ENCODE peak calls at places on chromosomes 3 and 15, in five cellular contexts. B, I, T, X and H are unnamed samples. For H3K4me1, the result is how much of the 10 kb centered on the place peaks cover.

GRCh38 chr3:134211797-134212196 is 38.9 kb downstream of the RYK start:
- DNase-seq in I (no peak), B (peak), T (no peak), X (no peak), H (no peak)

GRCh38 chr3:106837616-106838015 is 539.6 kb upstream of the CCDC54 start:
- DNase-seq in T (no peak), X (no peak), B (no peak), I (no peak), H (no peak)

GRCh38 chr15:91491131-91491950 is 362.2 kb upstream of the SLCO3A1 start:
- DNase-seq in T (no peak), X (no peak), I (no peak), B (no peak), H (no peak)

GRCh38 chr3:49296781-49297420 is 19.9 kb upstream of the C3orf62 start:
- DNase-seq in B (no peak), T (peak), I (no peak), X (no peak), H (no peak)

GRCh38 chr3:102081587-102082289 is 232.4 kb downstream of the NFKBIZ start:
- DNase-seq in X (no peak), T (no peak), I (no peak), B (no peak), H (no peak)

GRCh38 chr3:123085293-123085949 is 18.6 kb downstream of the PDIA5 start:
- DNase-seq in B (no peak), I (no peak), X (no peak), T (no peak), H (no peak)

GRCh38 chr3:31476209-31476608 is 56.5 kb upstream of the STT3B start:
- DNase-seq in I (no peak), B (no peak), X (no peak), T (no peak), H (no peak)

GRCh38 chr3:66561374-66561773 is 60.6 kb upstream of the LRIG1 start:
- DNase-seq in B (no peak), T (no peak), I (no peak), X (no peak), H (no peak)

GRCh38 chr15:69853572-69853971 is 244.1 kb downstream of the TLE3 start:
- DNase-seq in T (no peak), X (no peak), I (no peak), B (peak), H (no peak)

GRCh38 chr15:28098766-28099554 is at the start of gene OCA2:
- DNase-seq in I (no peak), T (peak), B (peak), X (no peak), H (peak)

GRCh38 chr15:42914728-42915497 is 5.7 kb downstream of the TTBK2 start:
- DNase-seq in X (no peak), T (no peak), I (no peak), B (no peak), H (no peak)

GRCh38 chr3:156814295-156814694 is 11.9 kb upstream of the LEKR1 start:
- DNase-seq in I (no peak), X (no peak), B (peak), T (no peak), H (no peak)

GRCh38 chr3:156806698-156807097 is 19.5 kb upstream of the LEKR1 start:
- DNase-seq in X (no peak), T (no peak), B (no peak), I (no peak), H (no peak)

GRCh38 chr3:156812521-156813335 is 13.4 kb upstream of the LEKR1 start:
- DNase-seq in T (no peak), I (no peak), B (peak), X (no peak), H (no peak)

GRCh38 chr3:156808025-156808424 is 18.1 kb upstream of the LEKR1 start:
- DNase-seq in I (no peak), X (no peak), T (no peak), B (no peak), H (no peak)

DNA sequence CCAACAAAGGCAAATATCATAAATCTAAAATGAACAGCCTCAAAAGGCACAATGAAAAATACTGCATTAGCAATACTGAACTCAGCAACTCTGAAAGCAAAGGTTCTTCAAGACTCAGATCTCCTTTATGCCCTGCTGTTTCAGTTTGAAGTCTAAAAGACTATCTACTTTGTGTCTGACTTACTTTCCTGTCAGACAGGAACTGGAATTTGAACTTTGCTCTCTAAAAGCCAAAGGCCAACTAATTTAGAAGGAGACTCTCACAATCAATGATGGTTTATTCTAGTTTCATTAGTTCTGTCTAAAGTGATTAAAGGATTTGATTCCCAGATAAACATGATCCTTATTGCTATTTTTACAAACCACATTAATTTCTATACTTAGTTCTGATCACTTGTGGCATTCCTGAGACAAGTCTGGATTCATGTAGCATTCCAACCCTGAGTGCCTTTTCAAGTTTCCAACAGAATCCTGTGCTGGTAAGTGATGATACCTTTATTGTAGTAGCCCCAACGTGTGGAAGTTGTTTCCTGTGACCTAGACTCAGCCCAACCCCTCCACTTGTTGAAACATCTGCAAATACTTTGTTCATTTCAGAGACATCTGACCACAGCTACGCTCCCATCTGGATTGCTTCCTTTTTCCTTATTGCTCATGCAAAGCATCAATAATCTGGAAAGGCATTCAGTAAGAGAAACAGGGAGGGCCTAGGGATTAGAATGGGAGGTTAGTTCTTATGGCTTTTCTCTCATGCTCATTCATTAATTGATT is 14.9 kb upstream of the LEKR1 start:
- DNase-seq in I (no peak), B (no peak), T (no peak), X (no peak), H (no peak)
- H3K27ac ChIP-seq in I (peak), B (peak), T (no peak), X (peak), H (no peak)

DNA sequence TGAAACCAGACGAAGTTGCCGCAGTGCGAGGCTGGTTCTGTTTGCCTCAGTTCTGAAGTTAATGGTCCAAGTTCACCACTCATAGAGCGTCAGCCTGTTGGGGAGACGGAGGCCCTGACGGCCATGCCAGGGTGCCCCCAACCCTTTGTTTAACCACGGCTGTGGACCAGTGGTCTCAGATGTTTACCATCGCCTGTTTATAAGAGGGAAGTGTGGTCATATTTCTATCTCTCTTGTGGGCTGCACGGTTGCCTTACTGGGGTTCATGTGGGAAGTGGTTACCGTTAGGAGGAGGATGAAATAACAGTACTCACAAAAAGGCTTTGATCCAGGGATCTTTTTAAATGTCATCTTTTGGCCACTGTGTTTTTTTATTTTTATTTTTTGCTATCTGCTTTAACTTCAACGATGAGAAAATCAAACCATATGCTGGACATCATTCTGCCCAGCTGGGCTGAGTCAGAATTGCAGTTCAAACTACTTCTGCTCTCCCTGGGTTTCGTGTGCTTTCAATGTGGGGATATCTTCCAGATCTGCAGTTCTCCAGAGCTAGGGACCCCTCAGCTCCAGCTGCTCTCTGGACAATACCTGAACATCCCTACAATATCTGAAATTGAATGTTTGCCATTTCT is 17.8 kb downstream of the SMAD3 start:
- DNase-seq in I (no peak), B (no peak), X (no peak), T (no peak), H (no peak)
- H3K4me3 ChIP-seq in I (no peak), B (no peak), X (no peak), T (no peak), H (peak)

DNA sequence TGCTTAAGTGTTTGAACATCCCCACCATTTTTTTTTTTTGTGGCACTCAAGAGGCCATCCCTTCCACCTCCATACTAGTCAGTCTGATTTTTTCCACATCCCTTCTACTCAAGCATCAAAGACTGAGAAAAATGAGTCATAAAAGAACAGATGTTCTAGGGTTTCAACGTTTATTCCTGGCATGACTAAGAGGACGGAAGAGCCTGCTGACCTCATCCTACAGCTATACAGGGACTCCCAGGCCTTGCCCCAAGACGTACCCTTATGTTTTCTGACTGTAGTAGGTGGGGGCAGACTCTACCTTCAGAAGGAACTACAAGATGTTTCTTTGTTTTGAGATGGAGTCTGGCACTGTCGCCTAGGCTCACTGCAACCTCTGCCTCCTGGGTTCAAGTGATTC is 3.3 kb upstream of the ITPKA start:
- DNase-seq in I (no peak), X (no peak), T (no peak), B (peak), H (no peak)
- H3K4me1 ChIP-seq in I (under half), X (under half), T (under half), B (under half), H (under half)

GRCh38 chr3:24253336-24253735 is 241.3 kb downstream of the THRB start:
- DNase-seq in X (no peak), T (no peak), I (no peak), B (peak), H (no peak)

GRCh38 chr3:24258727-24259600 is 235.7 kb downstream of the THRB start:
- DNase-seq in B (no peak), I (no peak), X (no peak), T (no peak), H (no peak)

GRCh38 chr3:24258260-24258659 is 236.4 kb downstream of the THRB start:
- DNase-seq in B (no peak), X (no peak), I (no peak), T (no peak), H (no peak)

GRCh38 chr3:24255414-24255813 is 239.2 kb downstream of the THRB start:
- DNase-seq in B (no peak), I (no peak), T (no peak), X (no peak), H (no peak)

GRCh38 chr3:24254649-24255048 is 240.0 kb downstream of the THRB start:
- DNase-seq in I (no peak), T (no peak), B (peak), X (no peak), H (no peak)
- H3K27ac ChIP-seq in I (no peak), T (no peak), B (peak), X (no peak), H (no peak)

DNA sequence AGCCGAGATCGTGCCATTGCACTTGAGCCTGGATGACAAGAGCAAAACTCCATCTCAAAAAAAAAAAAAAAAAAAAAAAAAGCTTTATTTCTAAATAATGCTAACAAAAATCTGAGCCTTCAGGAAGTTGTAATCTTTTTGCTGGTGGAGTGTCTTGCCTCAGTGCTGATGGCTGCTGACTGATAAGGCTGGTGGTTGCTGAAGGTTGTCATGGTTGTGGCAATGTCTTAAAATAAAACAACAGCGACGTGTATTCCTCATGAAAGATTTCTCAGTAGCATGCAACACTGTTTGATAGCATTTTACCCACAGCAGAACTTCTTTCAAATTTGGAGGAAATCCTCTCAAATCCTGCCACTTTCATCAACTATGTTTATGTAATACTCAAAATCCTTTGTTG is 77.4 kb upstream of the PTPRG start:
- DNase-seq in T (no peak), B (no peak), X (no peak), I (no peak), H (no peak)
- H3K4me3 ChIP-seq in T (no peak), B (no peak), X (no peak), I (no peak), H (no peak)